ENCODE peak calls at places on chromosomes 11 and 22, in eight cellular contexts. One of them, this sample, is unnamed.

GRCh38 chr11:76371170-76371569 is 9.8 kb downstream of the THAP12 start:
- DNase-seq in lower leg skin: no peak
- DNase-seq in A549: peak
- DNase-seq in breast epithelium: no peak
- DNase-seq in heart left ventricle: no peak
- DNase-seq in right lobe of liver: no peak
- DNase-seq in ovary: no peak
- DNase-seq in Peyer's patch: no peak
- DNase-seq in this sample: no peak

GRCh38 chr22:42907404-42908081 is 50.5 kb upstream of the ARFGAP3 start:
- DNase-seq in lower leg skin: no peak
- DNase-seq in A549: no peak
- DNase-seq in breast epithelium: no peak
- DNase-seq in heart left ventricle: no peak
- DNase-seq in right lobe of liver: no peak
- DNase-seq in ovary: no peak
- DNase-seq in Peyer's patch: no peak
- DNase-seq in this sample: no peak

GRCh38 chr11:47394050-47394321 is 14.4 kb upstream of the SLC39A13 start:
- DNase-seq in lower leg skin: no peak
- DNase-seq in A549: no peak
- DNase-seq in breast epithelium: no peak
- DNase-seq in heart left ventricle: no peak
- DNase-seq in right lobe of liver: peak
- DNase-seq in ovary: no peak
- DNase-seq in Peyer's patch: no peak
- DNase-seq in this sample: no peak

GRCh38 chr11:111411456-111411855 is 32.4 kb upstream of the POU2AF1 start:
- DNase-seq in lower leg skin: no peak
- DNase-seq in A549: no peak
- DNase-seq in breast epithelium: no peak
- DNase-seq in heart left ventricle: no peak
- DNase-seq in right lobe of liver: no peak
- DNase-seq in ovary: no peak
- DNase-seq in Peyer's patch: no peak
- DNase-seq in this sample: no peak

GRCh38 chr11:35868491-35868890 is 75.4 kb upstream of the LDLRAD3 start:
- DNase-seq in lower leg skin: no peak
- DNase-seq in A549: no peak
- DNase-seq in breast epithelium: no peak
- DNase-seq in heart left ventricle: no peak
- DNase-seq in right lobe of liver: no peak
- DNase-seq in ovary: no peak
- DNase-seq in Peyer's patch: no peak
- DNase-seq in this sample: no peak

GRCh38 chr11:110305169-110306018 is 9.0 kb upstream of the RDX start:
- DNase-seq in lower leg skin: no peak
- DNase-seq in A549: no peak
- DNase-seq in breast epithelium: no peak
- DNase-seq in heart left ventricle: no peak
- DNase-seq in right lobe of liver: no peak
- DNase-seq in ovary: no peak
- DNase-seq in Peyer's patch: no peak
- DNase-seq in this sample: no peak

GRCh38 chr11:28447226-28447625 is 339.0 kb downstream of the METTL15 start:
- DNase-seq in lower leg skin: no peak
- DNase-seq in A549: no peak
- DNase-seq in breast epithelium: no peak
- DNase-seq in heart left ventricle: no peak
- DNase-seq in right lobe of liver: no peak
- DNase-seq in ovary: no peak
- DNase-seq in Peyer's patch: no peak
- DNase-seq in this sample: no peak

GRCh38 chr11:61972796-61973602 is 5.6 kb upstream of the FTH1 start:
- DNase-seq in lower leg skin: peak
- DNase-seq in A549: no peak
- DNase-seq in breast epithelium: peak
- DNase-seq in heart left ventricle: no peak
- DNase-seq in right lobe of liver: peak
- DNase-seq in ovary: peak
- DNase-seq in Peyer's patch: peak
- DNase-seq in this sample: no peak

GRCh38 chr11:12123177-12123576 is 12.8 kb downstream of the MICAL2 start:
- DNase-seq in lower leg skin: no peak
- DNase-seq in A549: no peak
- DNase-seq in breast epithelium: no peak
- DNase-seq in heart left ventricle: no peak
- DNase-seq in right lobe of liver: no peak
- DNase-seq in ovary: no peak
- DNase-seq in Peyer's patch: no peak
- DNase-seq in this sample: no peak

GRCh38 chr11:2933376-2934056 is 4.3 kb upstream of the PHLDA2 start:
- DNase-seq in lower leg skin: peak
- DNase-seq in A549: peak
- DNase-seq in breast epithelium: peak
- DNase-seq in heart left ventricle: peak
- DNase-seq in right lobe of liver: peak
- DNase-seq in ovary: no peak
- DNase-seq in Peyer's patch: peak
- DNase-seq in this sample: no peak

GRCh38 chr11:45096636-45097035 is 49.8 kb upstream of the PRDM11 start:
- DNase-seq in lower leg skin: peak
- DNase-seq in A549: no peak
- DNase-seq in breast epithelium: no peak
- DNase-seq in heart left ventricle: no peak
- DNase-seq in right lobe of liver: no peak
- DNase-seq in ovary: no peak
- DNase-seq in Peyer's patch: no peak
- DNase-seq in this sample: no peak

GRCh38 chr22:40855104-40855959 is 1.1 kb downstream of the ST13 start:
- DNase-seq in lower leg skin: no peak
- DNase-seq in A549: no peak
- DNase-seq in breast epithelium: no peak
- DNase-seq in heart left ventricle: no peak
- DNase-seq in right lobe of liver: no peak
- DNase-seq in ovary: peak
- DNase-seq in Peyer's patch: no peak
- DNase-seq in this sample: no peak

GRCh38 chr22:37198290-37199102 is 10.4 kb upstream of the C1QTNF6 start:
- DNase-seq in lower leg skin: peak
- DNase-seq in A549: peak
- DNase-seq in breast epithelium: peak
- DNase-seq in heart left ventricle: peak
- DNase-seq in right lobe of liver: peak
- DNase-seq in ovary: peak
- DNase-seq in Peyer's patch: peak
- DNase-seq in this sample: no peak

GRCh38 chr11:11149671-11150459 is 203.2 kb downstream of the CSNK2A3 start:
- DNase-seq in lower leg skin: no peak
- DNase-seq in A549: no peak
- DNase-seq in breast epithelium: no peak
- DNase-seq in heart left ventricle: no peak
- DNase-seq in right lobe of liver: no peak
- DNase-seq in ovary: no peak
- DNase-seq in Peyer's patch: peak
- DNase-seq in this sample: peak

GRCh38 chr11:24755260-24755839 is 258.5 kb downstream of the LUZP2 start:
- DNase-seq in lower leg skin: no peak
- DNase-seq in A549: no peak
- DNase-seq in breast epithelium: no peak
- DNase-seq in heart left ventricle: no peak
- DNase-seq in right lobe of liver: no peak
- DNase-seq in ovary: no peak
- DNase-seq in Peyer's patch: no peak
- DNase-seq in this sample: no peak

GRCh38 chr11:63919267-63920125 is 2.5 kb upstream of the RCOR2 start:
- DNase-seq in lower leg skin: no peak
- DNase-seq in A549: no peak
- DNase-seq in breast epithelium: no peak
- DNase-seq in heart left ventricle: peak
- DNase-seq in right lobe of liver: no peak
- DNase-seq in ovary: no peak
- DNase-seq in Peyer's patch: no peak
- DNase-seq in this sample: no peak

GRCh38 chr11:63918576-63919171 is 1.7 kb upstream of the RCOR2 start:
- DNase-seq in lower leg skin: no peak
- DNase-seq in A549: no peak
- DNase-seq in breast epithelium: no peak
- DNase-seq in heart left ventricle: no peak
- DNase-seq in right lobe of liver: no peak
- DNase-seq in ovary: no peak
- DNase-seq in Peyer's patch: no peak
- DNase-seq in this sample: no peak

GRCh38 chr11:63920126-63920869 is 3.3 kb upstream of the RCOR2 start:
- DNase-seq in lower leg skin: no peak
- DNase-seq in A549: no peak
- DNase-seq in breast epithelium: no peak
- DNase-seq in heart left ventricle: peak
- DNase-seq in right lobe of liver: no peak
- DNase-seq in ovary: peak
- DNase-seq in Peyer's patch: peak
- DNase-seq in this sample: no peak

GRCh38 chr11:63922673-63923192 is 5.8 kb upstream of the RCOR2 start:
- DNase-seq in lower leg skin: no peak
- DNase-seq in A549: no peak
- DNase-seq in breast epithelium: no peak
- DNase-seq in heart left ventricle: no peak
- DNase-seq in right lobe of liver: no peak
- DNase-seq in ovary: no peak
- DNase-seq in Peyer's patch: no peak
- DNase-seq in this sample: no peak

DNA sequence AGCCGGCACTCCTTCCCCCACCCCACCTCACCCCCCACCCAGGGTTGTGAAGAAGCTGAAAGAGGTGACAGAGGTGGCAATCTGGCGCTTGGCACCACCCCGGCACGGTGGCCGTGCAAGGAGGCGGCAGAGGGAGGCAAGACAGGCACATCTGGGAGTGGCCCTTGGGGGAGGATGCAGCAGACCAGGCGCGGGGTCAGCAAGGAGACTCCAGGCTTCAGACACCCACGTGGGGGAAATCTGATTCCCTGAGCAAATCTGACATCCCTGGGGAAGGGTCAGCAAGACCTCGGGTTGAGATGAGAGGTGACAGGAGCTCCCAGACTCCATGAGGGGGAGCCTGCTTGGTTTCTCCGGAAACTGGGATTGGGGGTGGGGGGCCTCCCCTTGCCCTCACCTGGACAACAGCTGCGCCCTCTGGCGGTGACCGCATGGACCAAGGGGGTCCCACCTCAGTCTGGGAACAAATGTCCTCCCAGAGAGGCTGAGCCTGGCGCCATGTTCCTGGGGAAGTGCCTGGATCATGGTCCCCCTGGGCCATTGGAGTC is 4.0 kb upstream of the RCOR2 start:
- DNase-seq in lower leg skin: no peak
- DNase-seq in A549: no peak
- DNase-seq in breast epithelium: no peak
- DNase-seq in heart left ventricle: no peak
- DNase-seq in right lobe of liver: no peak
- DNase-seq in ovary: no peak
- DNase-seq in Peyer's patch: no peak
- DNase-seq in this sample: no peak
- TF ChIP-seq CTCF in lower leg skin: no peak
- TF ChIP-seq CTCF in A549: peak
- TF ChIP-seq CTCF in breast epithelium: peak
- TF ChIP-seq CTCF in heart left ventricle: peak
- TF ChIP-seq CTCF in right lobe of liver: peak
- TF ChIP-seq CTCF in ovary: no peak
- TF ChIP-seq CTCF in Peyer's patch: peak
- TF ChIP-seq CTCF in this sample: peak

GRCh38 chr11:78985654-78986053 is 411.0 kb upstream of the NARS2 start:
- DNase-seq in lower leg skin: no peak
- DNase-seq in A549: no peak
- DNase-seq in breast epithelium: no peak
- DNase-seq in heart left ventricle: no peak
- DNase-seq in right lobe of liver: no peak
- DNase-seq in ovary: no peak
- DNase-seq in Peyer's patch: no peak
- DNase-seq in this sample: no peak
- TF ChIP-seq POLR2A in lower leg skin: no peak
- TF ChIP-seq POLR2A in A549: no peak
- TF ChIP-seq POLR2A in breast epithelium: no peak
- TF ChIP-seq POLR2A in heart left ventricle: no peak
- TF ChIP-seq POLR2A in right lobe of liver: no peak
- TF ChIP-seq POLR2A in ovary: no peak
- TF ChIP-seq POLR2A in Peyer's patch: no peak
- TF ChIP-seq POLR2A in this sample: no peak

GRCh38 chr22:31039393-31039792 is 41.7 kb upstream of the SMTN start:
- DNase-seq in lower leg skin: no peak
- DNase-seq in A549: no peak
- DNase-seq in breast epithelium: no peak
- DNase-seq in heart left ventricle: no peak
- DNase-seq in right lobe of liver: no peak
- DNase-seq in ovary: peak
- DNase-seq in Peyer's patch: peak
- DNase-seq in this sample: no peak
- TF ChIP-seq CTCF in lower leg skin: no peak
- TF ChIP-seq CTCF in A549: no peak
- TF ChIP-seq CTCF in breast epithelium: no peak
- TF ChIP-seq CTCF in heart left ventricle: no peak
- TF ChIP-seq CTCF in right lobe of liver: no peak
- TF ChIP-seq CTCF in ovary: no peak
- TF ChIP-seq CTCF in Peyer's patch: no peak
- TF ChIP-seq CTCF in this sample: no peak

DNA sequence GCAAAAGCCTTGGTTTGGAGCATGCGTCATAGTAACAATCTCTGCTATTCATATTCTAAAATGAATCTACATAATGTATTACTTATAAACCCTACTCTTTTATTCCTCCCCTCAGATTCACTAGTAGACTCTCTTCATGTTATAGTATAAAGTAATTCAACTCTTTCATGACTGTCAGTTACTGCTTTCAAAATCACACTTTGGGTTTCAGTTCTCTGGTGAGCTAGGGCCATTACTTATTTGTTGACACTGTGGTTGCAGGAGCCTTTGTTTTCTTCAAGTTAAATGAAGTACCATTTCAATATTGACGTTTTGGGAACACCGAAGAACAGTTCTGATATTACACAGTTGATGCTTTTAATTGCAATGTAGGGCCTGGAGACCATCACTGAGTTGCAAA is 378.4 kb downstream of the DDX10 start:
- DNase-seq in lower leg skin: no peak
- DNase-seq in A549: no peak
- DNase-seq in breast epithelium: no peak
- DNase-seq in heart left ventricle: no peak
- DNase-seq in right lobe of liver: no peak
- DNase-seq in ovary: no peak
- DNase-seq in Peyer's patch: no peak
- DNase-seq in this sample: no peak
- TF ChIP-seq POLR2A in lower leg skin: no peak
- TF ChIP-seq POLR2A in A549: no peak
- TF ChIP-seq POLR2A in breast epithelium: no peak
- TF ChIP-seq POLR2A in heart left ventricle: no peak
- TF ChIP-seq POLR2A in right lobe of liver: no peak
- TF ChIP-seq POLR2A in ovary: no peak
- TF ChIP-seq POLR2A in Peyer's patch: no peak
- TF ChIP-seq POLR2A in this sample: no peak

DNA sequence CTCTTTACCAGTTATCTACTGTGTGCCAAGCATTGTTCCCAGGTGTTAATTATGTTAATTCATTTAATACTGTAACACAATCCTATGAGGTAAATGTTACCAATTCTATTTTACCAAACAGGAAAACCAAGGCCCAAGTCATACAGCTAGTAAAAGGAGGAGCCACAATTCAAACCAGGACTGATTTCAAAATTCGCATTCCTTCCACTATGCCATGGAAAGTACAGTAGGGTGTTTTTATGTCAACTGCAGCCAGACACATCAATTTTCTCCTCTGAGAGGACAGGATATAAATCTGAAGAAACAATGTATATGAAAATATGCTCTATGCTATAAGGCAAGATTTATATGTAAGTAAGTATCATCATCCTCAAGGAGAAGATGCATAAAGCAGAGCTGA is 104.3 kb downstream of the RPL27A start:
- DNase-seq in lower leg skin: no peak
- DNase-seq in A549: no peak
- DNase-seq in breast epithelium: no peak
- DNase-seq in heart left ventricle: no peak
- DNase-seq in right lobe of liver: no peak
- DNase-seq in ovary: no peak
- DNase-seq in Peyer's patch: no peak
- DNase-seq in this sample: no peak
- TF ChIP-seq CTCF in lower leg skin: no peak
- TF ChIP-seq CTCF in A549: no peak
- TF ChIP-seq CTCF in breast epithelium: no peak
- TF ChIP-seq CTCF in heart left ventricle: no peak
- TF ChIP-seq CTCF in right lobe of liver: no peak
- TF ChIP-seq CTCF in ovary: no peak
- TF ChIP-seq CTCF in Peyer's patch: no peak
- TF ChIP-seq CTCF in this sample: no peak